ENCODE peak calls at places on chromosomes 7 and 10, in six cellular contexts. Y, U, D, T, B and A are unnamed samples.

GRCh38 chr7:47714669-47715607 is 133.0 kb upstream of the TNS3 start:
- DNase-seq in Y (no peak), U (no peak), D (no peak), T (no peak), B (no peak), A (no peak)

GRCh38 chr7:4745971-4746919 is 29.2 kb upstream of the AP5Z1 start:
- DNase-seq in Y (no peak), U (peak), D (peak), T (peak), B (no peak), A (no peak)

GRCh38 chr10:14185501-14186045 is 145.2 kb downstream of the FRMD4A start:
- DNase-seq in Y (no peak), U (peak), D (no peak), T (peak), B (no peak), A (peak)

GRCh38 chr10:132448248-132448731 is 51.3 kb downstream of the PWWP2B start:
- DNase-seq in Y (peak), U (peak), D (peak), T (peak), B (no peak), A (peak)

GRCh38 chr10:97333601-97334369 is 744 bp downstream of the FRAT2 start:
- DNase-seq in Y (peak), U (peak), D (no peak), T (no peak), B (peak), A (peak)

GRCh38 chr7:112963634-112964033 is 123.0 kb downstream of the GPR85 start:
- DNase-seq in Y (no peak), U (no peak), D (no peak), T (no peak), B (no peak), A (no peak)

GRCh38 chr7:97104719-97105129 is 12.8 kb upstream of the SDHAF3 start:
- DNase-seq in Y (peak), U (peak), D (peak), T (peak), B (peak), A (peak)

GRCh38 chr7:93442478-93443224 is 131.9 kb downstream of the CALCR start:
- DNase-seq in Y (peak), U (no peak), D (peak), T (peak), B (no peak), A (peak)

GRCh38 chr7:41134242-41134872 is 568.5 kb downstream of the INHBA start:
- DNase-seq in Y (no peak), U (no peak), D (peak), T (no peak), B (no peak), A (no peak)

GRCh38 chr7:140209866-140210609 is 33.3 kb upstream of the KDM7A start:
- DNase-seq in Y (no peak), U (no peak), D (no peak), T (peak), B (no peak), A (peak)

GRCh38 chr7:155861480-155861868 is 49.2 kb upstream of the SHH start:
- DNase-seq in Y (no peak), U (no peak), D (no peak), T (no peak), B (no peak), A (no peak)

GRCh38 chr7:84637568-84638338 is 443.2 kb upstream of the SEMA3A start:
- DNase-seq in Y (no peak), U (no peak), D (peak), T (no peak), B (no peak), A (no peak)

GRCh38 chr7:69849268-69849667 is 251.0 kb downstream of the AUTS2 start:
- DNase-seq in Y (no peak), U (no peak), D (no peak), T (no peak), B (no peak), A (no peak)

GRCh38 chr10:110268442-110268841 is 36.3 kb downstream of the SMNDC1 start:
- DNase-seq in Y (no peak), U (no peak), D (no peak), T (no peak), B (no peak), A (no peak)

GRCh38 chr7:29370531-29371314 is 176.1 kb downstream of the CHN2 start:
- DNase-seq in Y (no peak), U (no peak), D (peak), T (no peak), B (peak), A (no peak)

GRCh38 chr10:70381491-70382421 is 669 bp downstream of the LRRC20 start:
- DNase-seq in Y (no peak), U (peak), D (peak), T (peak), B (peak), A (peak)

GRCh38 chr7:30791126-30791525 is 19.9 kb downstream of the MINDY4 start:
- DNase-seq in Y (no peak), U (no peak), D (no peak), T (no peak), B (no peak), A (no peak)

GRCh38 chr7:2934211-2934731 is 90.2 kb upstream of the GNA12 start:
- DNase-seq in Y (no peak), U (no peak), D (peak), T (no peak), B (no peak), A (no peak)

GRCh38 chr7:159122276-159122675 is 22.4 kb downstream of the VIPR2 start:
- DNase-seq in Y (no peak), U (no peak), D (no peak), T (no peak), B (no peak), A (no peak)

GRCh38 chr10:110706690-110707098 is 62.6 kb downstream of the RBM20 start:
- DNase-seq in Y (no peak), U (no peak), D (peak), T (no peak), B (no peak), A (no peak)

GRCh38 chr7:131945313-131945831 is 388.9 kb upstream of the PODXL start:
- DNase-seq in Y (no peak), U (no peak), D (peak), T (peak), B (peak), A (peak)

GRCh38 chr10:42990016-42990720 is 86.7 kb upstream of the RET start:
- DNase-seq in Y (no peak), U (no peak), D (no peak), T (no peak), B (no peak), A (no peak)

GRCh38 chr7:136617176-136617575 is 251.3 kb upstream of the CHRM2 start:
- DNase-seq in Y (no peak), U (no peak), D (no peak), T (no peak), B (no peak), A (no peak)

GRCh38 chr7:44463169-44463808 is 27.2 kb downstream of the NUDCD3 start:
- DNase-seq in Y (no peak), U (no peak), D (no peak), T (no peak), B (no peak), A (no peak)

GRCh38 chr7:54810401-54810800 is 51.4 kb upstream of the SEC61G start:
- DNase-seq in Y (no peak), U (no peak), D (no peak), T (no peak), B (no peak), A (no peak)

GRCh38 chr7:26117142-26117807 is 34.7 kb upstream of the NFE2L3 start:
- DNase-seq in Y (no peak), U (no peak), D (no peak), T (no peak), B (no peak), A (no peak)

GRCh38 chr7:101169838-101170531 is 4.6 kb upstream of the VGF start:
- DNase-seq in Y (peak), U (peak), D (peak), T (peak), B (peak), A (peak)

GRCh38 chr7:42492895-42493294 is 255.9 kb upstream of the GLI3 start:
- DNase-seq in Y (no peak), U (no peak), D (no peak), T (no peak), B (no peak), A (no peak)

GRCh38 chr10:73910401-73910763 is 550 bp upstream of the PLAU start:
- DNase-seq in Y (no peak), U (peak), D (no peak), T (no peak), B (no peak), A (no peak)

GRCh38 chr10:9786101-9786500 is 1231.6 kb upstream of the CELF2 start:
- DNase-seq in Y (no peak), U (no peak), D (no peak), T (no peak), B (no peak), A (no peak)

GRCh38 chr10:10138685-10139084 is 879.0 kb upstream of the CELF2 start:
- DNase-seq in Y (no peak), U (no peak), D (no peak), T (no peak), B (no peak), A (no peak)

GRCh38 chr7:33107136-33108066 is 1.8 kb downstream of the RP9 start:
- DNase-seq in Y (no peak), U (peak), D (peak), T (no peak), B (peak), A (peak)

GRCh38 chr7:80334908-80335307 is 177.0 kb downstream of the GNAT3 start:
- DNase-seq in Y (no peak), U (no peak), D (no peak), T (no peak), B (no peak), A (no peak)